ENCODE peak calls at places on chromosome 3, in nine cellular contexts. E is CD4-positive, alpha-beta T cell; W is osteocyte; Z is fibroblast of pulmonary artery; U is HFF-Myc; B is epithelial cell of esophagus; A is WERI-Rb-1; O is endothelial cell of umbilical vein; H is cardiac fibroblast. N is an unnamed sample.

GRCh38 chr3:10338591-10339369 is 17.9 kb upstream of the SEC13 start:
- DNase-seq in E (no peak), W (no peak), Z (no peak), U (no peak), B (no peak), A (no peak), O (no peak), H (no peak), N (no peak)

GRCh38 chr3:125916376-125916978 is 52.5 kb upstream of the ROPN1B start:
- DNase-seq in E (peak), W (no peak), Z (peak), U (peak), B (peak), A (no peak), O (peak), H (peak), N (peak)

GRCh38 chr3:106263556-106263955 is 394.7 kb upstream of the CBLB start:
- DNase-seq in E (no peak), W (no peak), Z (peak), U (no peak), B (no peak), A (no peak), O (no peak), H (peak), N (no peak)

GRCh38 chr3:188003188-188004171 is 150.5 kb upstream of the LPP start:
- DNase-seq in E (no peak), W (no peak), Z (no peak), U (no peak), B (peak), A (peak), O (no peak), H (no peak), N (no peak)

GRCh38 chr3:16849795-16850194 is 35.0 kb upstream of the PLCL2 start:
- DNase-seq in E (no peak), W (no peak), Z (peak), U (peak), B (peak), A (no peak), O (peak), H (peak), N (no peak)

GRCh38 chr3:185663929-185664328 is 77.8 kb downstream of the SENP2 start:
- DNase-seq in E (no peak), W (peak), Z (no peak), U (no peak), B (no peak), A (no peak), O (no peak), H (no peak), N (no peak)

GRCh38 chr3:9781978-9782575 is 10.2 kb downstream of the TADA3 start:
- DNase-seq in E (no peak), W (no peak), Z (no peak), U (no peak), B (peak), A (no peak), O (no peak), H (no peak), N (no peak)

GRCh38 chr3:73447118-73447517 is 177.6 kb downstream of the PDZRN3 start:
- DNase-seq in E (no peak), W (no peak), Z (peak), U (no peak), B (no peak), A (no peak), O (no peak), H (peak), N (no peak)

GRCh38 chr3:63951901-63952594 is 39.9 kb upstream of the SCAANT1 start:
- DNase-seq in E (no peak), W (no peak), Z (no peak), U (no peak), B (no peak), A (no peak), O (no peak), H (no peak), N (no peak)

GRCh38 chr3:52429779-52430415 is 15.0 kb downstream of the SEMA3G start:
- DNase-seq in E (no peak), W (no peak), Z (peak), U (no peak), B (no peak), A (no peak), O (peak), H (no peak), N (no peak)

GRCh38 chr3:40223856-40224255 is 85.7 kb upstream of the EIF1B start:
- DNase-seq in E (no peak), W (no peak), Z (no peak), U (no peak), B (no peak), A (no peak), O (no peak), H (no peak), N (no peak)

GRCh38 chr3:108552267-108553159 is 36.7 kb downstream of the CIP2A start:
- DNase-seq in E (no peak), W (no peak), Z (peak), U (peak), B (peak), A (no peak), O (peak), H (peak), N (no peak)

GRCh38 chr3:53222183-53222901 is 33.5 kb downstream of the TKT start:
- DNase-seq in E (no peak), W (no peak), Z (no peak), U (no peak), B (no peak), A (no peak), O (no peak), H (no peak), N (no peak)

GRCh38 chr3:64450396-64450956 is 225.2 kb upstream of the PRICKLE2 start:
- DNase-seq in E (no peak), W (no peak), Z (no peak), U (no peak), B (no peak), A (no peak), O (no peak), H (no peak), N (no peak)

GRCh38 chr3:186287723-186288122 is 74.3 kb downstream of the DGKG start:
- DNase-seq in E (no peak), W (no peak), Z (peak), U (no peak), B (peak), A (no peak), O (no peak), H (peak), N (no peak)

GRCh38 chr3:9244495-9245183 is 4.8 kb downstream of the SRGAP3 start:
- DNase-seq in E (no peak), W (no peak), Z (no peak), U (no peak), B (no peak), A (no peak), O (no peak), H (no peak), N (no peak)

GRCh38 chr3:40109641-40110490 is 199.6 kb upstream of the EIF1B start:
- DNase-seq in E (no peak), W (no peak), Z (no peak), U (no peak), B (no peak), A (no peak), O (peak), H (peak), N (peak)

GRCh38 chr3:36695769-36696137 is 68.6 kb downstream of the DCLK3 start:
- DNase-seq in E (no peak), W (no peak), Z (peak), U (no peak), B (peak), A (no peak), O (no peak), H (no peak), N (no peak)

GRCh38 chr3:186208328-186208989 is 99.6 kb upstream of the ETV5 start:
- DNase-seq in E (no peak), W (no peak), Z (no peak), U (no peak), B (no peak), A (no peak), O (no peak), H (no peak), N (no peak)

GRCh38 chr3:117526485-117527079 is 817.0 kb downstream of the TUSC7 start:
- DNase-seq in E (no peak), W (no peak), Z (peak), U (no peak), B (peak), A (peak), O (peak), H (peak), N (no peak)

GRCh38 chr3:143436231-143436930 is 316.8 kb downstream of the CHST2 start:
- DNase-seq in E (no peak), W (no peak), Z (no peak), U (no peak), B (no peak), A (no peak), O (no peak), H (peak), N (no peak)

GRCh38 chr3:161893972-161894371 is 397.4 kb downstream of the OTOL1 start:
- DNase-seq in E (no peak), W (no peak), Z (peak), U (peak), B (peak), A (no peak), O (no peak), H (peak), N (no peak)

GRCh38 chr3:179973931-179974361 is 62.8 kb downstream of the PEX5L start:
- DNase-seq in E (no peak), W (no peak), Z (no peak), U (no peak), B (no peak), A (peak), O (no peak), H (no peak), N (peak)

GRCh38 chr3:193974591-193974990 is 161.4 kb upstream of the HES1 start:
- DNase-seq in E (no peak), W (no peak), Z (no peak), U (no peak), B (no peak), A (no peak), O (no peak), H (no peak), N (no peak)

GRCh38 chr3:37944243-37944955 is 46.2 kb upstream of the VILL start:
- DNase-seq in E (no peak), W (no peak), Z (peak), U (no peak), B (no peak), A (no peak), O (peak), H (peak), N (no peak)

GRCh38 chr3:10822708-10823515 is 6.9 kb downstream of the SLC6A11 start:
- DNase-seq in E (no peak), W (no peak), Z (no peak), U (no peak), B (no peak), A (no peak), O (no peak), H (no peak), N (no peak)

GRCh38 chr3:150545419-150546225 is 674 bp downstream of the SERP1 start:
- DNase-seq in E (peak), W (peak), Z (peak), U (no peak), B (peak), A (no peak), O (peak), H (no peak), N (no peak)

GRCh38 chr3:121483290-121483689 is 62.5 kb downstream of the POLQ start:
- DNase-seq in E (no peak), W (no peak), Z (peak), U (no peak), B (peak), A (no peak), O (no peak), H (peak), N (no peak)

GRCh38 chr3:4426782-4427344 is 40.2 kb downstream of the SUMF1 start:
- DNase-seq in E (no peak), W (no peak), Z (peak), U (peak), B (peak), A (no peak), O (peak), H (peak), N (peak)

GRCh38 chr3:132785292-132785691 is 63.1 kb upstream of the NPHP3 start:
- DNase-seq in E (no peak), W (no peak), Z (no peak), U (peak), B (no peak), A (no peak), O (peak), H (no peak), N (no peak)

GRCh38 chr3:132781922-132782321 is 59.7 kb upstream of the NPHP3 start:
- DNase-seq in E (no peak), W (no peak), Z (no peak), U (no peak), B (no peak), A (no peak), O (no peak), H (no peak), N (no peak)

GRCh38 chr3:132786890-132787289 is 64.7 kb upstream of the NPHP3 start:
- DNase-seq in E (no peak), W (no peak), Z (no peak), U (no peak), B (no peak), A (no peak), O (no peak), H (no peak), N (no peak)

GRCh38 chr3:132783152-132783551 is 60.9 kb upstream of the NPHP3 start:
- DNase-seq in E (no peak), W (no peak), Z (peak), U (no peak), B (no peak), A (no peak), O (no peak), H (peak), N (no peak)

DNA sequence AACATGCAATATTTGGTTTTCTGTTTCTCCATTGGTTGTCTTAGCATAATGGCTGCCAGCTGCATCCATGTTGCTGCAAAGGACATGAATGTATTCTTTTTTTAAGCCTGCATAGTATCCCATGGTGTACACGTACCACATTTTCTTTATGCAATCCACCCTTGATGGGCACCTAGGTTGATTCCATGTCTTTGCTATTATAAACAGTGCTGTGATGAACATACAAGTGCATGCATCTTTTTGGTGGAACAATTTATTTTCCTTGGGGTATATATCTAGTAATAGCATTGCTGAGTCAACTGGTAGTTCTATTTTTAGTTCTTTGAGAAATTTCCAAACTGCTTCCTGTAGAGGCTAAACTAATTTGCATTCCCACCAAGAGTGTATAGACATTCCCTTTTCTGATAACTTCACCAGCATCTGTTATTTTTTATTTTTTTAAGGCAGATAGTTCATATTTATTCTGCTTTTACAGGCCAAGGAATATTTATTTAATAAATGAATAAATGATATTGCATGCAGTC is 62.4 kb upstream of the NPHP3 start:
- DNase-seq in E (no peak), W (no peak), Z (no peak), U (no peak), B (no peak), A (no peak), O (no peak), H (no peak), N (no peak)
- TF ChIP-seq CTCF in E (no peak), W (no peak), Z (no peak), U (no peak), B (no peak), A (no peak), O (no peak), H (no peak), N (no peak)

GRCh38 chr3:50322386-50323091 is at the start of gene HYAL2:
- DNase-seq in E (no peak), W (no peak), Z (peak), U (no peak), B (no peak), A (no peak), O (peak), H (peak), N (no peak)
- TF ChIP-seq CTCF in E (no peak), W (no peak), Z (no peak), U (no peak), B (no peak), A (no peak), O (no peak), H (no peak), N (no peak)

GRCh38 chr3:184017672-184018423 is at the start of gene ABCC5:
- DNase-seq in E (peak), W (peak), Z (peak), U (peak), B (peak), A (peak), O (peak), H (peak), N (peak)
- TF ChIP-seq CTCF in E (peak), W (peak), Z (peak), U (peak), B (no peak), A (no peak), O (no peak), H (peak), N (peak)

GRCh38 chr3:128151758-128152274 is 1.5 kb upstream of the EEFSEC start:
- DNase-seq in E (no peak), W (no peak), Z (no peak), U (no peak), B (no peak), A (no peak), O (no peak), H (no peak), N (no peak)
- TF ChIP-seq CTCF in E (no peak), W (no peak), Z (no peak), U (no peak), B (no peak), A (no peak), O (no peak), H (no peak), N (no peak)

GRCh38 chr3:41578798-41579197 is 379.5 kb downstream of the CTNNB1 start:
- DNase-seq in E (no peak), W (no peak), Z (no peak), U (no peak), B (no peak), A (no peak), O (no peak), H (no peak), N (no peak)

GRCh38 chr3:41572092-41572491 is 372.8 kb downstream of the CTNNB1 start:
- DNase-seq in E (no peak), W (no peak), Z (no peak), U (no peak), B (no peak), A (no peak), O (no peak), H (no peak), N (no peak)

GRCh38 chr3:41575754-41576153 is 376.4 kb downstream of the CTNNB1 start:
- DNase-seq in E (no peak), W (no peak), Z (no peak), U (no peak), B (no peak), A (no peak), O (no peak), H (no peak), N (no peak)

GRCh38 chr3:41573591-41573990 is 374.3 kb downstream of the CTNNB1 start:
- DNase-seq in E (no peak), W (no peak), Z (no peak), U (no peak), B (no peak), A (no peak), O (no peak), H (no peak), N (no peak)

DNA sequence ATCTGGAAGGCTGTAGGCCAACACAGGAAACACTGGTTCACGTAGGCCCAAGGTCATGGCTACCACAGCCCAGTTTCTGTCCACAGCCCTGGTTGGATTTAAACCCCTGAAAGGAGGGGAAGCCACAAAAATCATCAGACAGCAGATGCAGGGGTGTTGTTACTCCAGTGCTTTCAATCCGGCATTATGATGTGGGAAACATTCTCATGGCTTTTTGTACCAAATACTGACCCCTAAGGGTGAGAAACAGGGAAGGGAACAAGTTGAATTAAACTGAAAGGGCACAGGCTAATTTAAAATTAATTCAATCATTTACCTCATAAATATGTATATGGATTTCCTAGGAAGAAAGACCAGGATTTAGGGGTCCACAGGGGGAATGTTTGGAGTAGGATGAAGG is 375.6 kb downstream of the CTNNB1 start:
- DNase-seq in E (no peak), W (no peak), Z (peak), U (no peak), B (no peak), A (no peak), O (no peak), H (peak), N (no peak)
- TF ChIP-seq CTCF in E (no peak), W (no peak), Z (no peak), U (no peak), B (peak), A (peak), O (no peak), H (no peak), N (no peak)

GRCh38 chr3:77506384-77506783 is 466.5 kb downstream of the ROBO2 start:
- DNase-seq in E (no peak), W (no peak), Z (no peak), U (no peak), B (no peak), A (peak), O (no peak), H (no peak), N (no peak)
- TF ChIP-seq CTCF in E (no peak), W (no peak), Z (no peak), U (no peak), B (no peak), A (peak), O (no peak), H (no peak), N (no peak)

DNA sequence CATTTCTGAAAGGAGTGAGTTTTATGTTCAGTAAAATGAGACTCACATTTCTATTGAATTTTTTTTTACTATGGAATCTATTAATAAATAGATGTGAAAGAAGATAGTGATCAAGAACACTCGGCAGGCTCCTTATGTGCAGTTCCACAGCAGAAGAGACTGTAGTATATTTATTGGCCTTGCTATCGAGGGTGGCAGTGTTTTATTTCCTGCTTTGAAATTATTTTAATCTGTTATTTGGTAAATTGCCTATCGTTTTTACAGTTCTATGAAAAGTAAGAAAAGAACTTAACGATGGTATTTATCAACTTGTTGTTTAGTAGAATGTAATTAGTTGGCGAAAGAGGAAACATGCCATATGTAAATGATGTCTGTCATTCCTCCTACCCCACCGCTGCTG is 238.3 kb downstream of the NLGN1 start:
- DNase-seq in E (no peak), W (no peak), Z (no peak), U (no peak), B (no peak), A (no peak), O (no peak), H (no peak), N (no peak)
- TF ChIP-seq CTCF in E (no peak), W (no peak), Z (no peak), U (no peak), B (no peak), A (no peak), O (no peak), H (no peak), N (no peak)

GRCh38 chr3:15451468-15452113 is 24.2 kb downstream of the EAF1 start:
- DNase-seq in E (no peak), W (no peak), Z (no peak), U (no peak), B (no peak), A (no peak), O (no peak), H (no peak), N (no peak)
- TF ChIP-seq CTCF in E (no peak), W (no peak), Z (no peak), U (no peak), B (no peak), A (no peak), O (no peak), H (no peak), N (no peak)

DNA sequence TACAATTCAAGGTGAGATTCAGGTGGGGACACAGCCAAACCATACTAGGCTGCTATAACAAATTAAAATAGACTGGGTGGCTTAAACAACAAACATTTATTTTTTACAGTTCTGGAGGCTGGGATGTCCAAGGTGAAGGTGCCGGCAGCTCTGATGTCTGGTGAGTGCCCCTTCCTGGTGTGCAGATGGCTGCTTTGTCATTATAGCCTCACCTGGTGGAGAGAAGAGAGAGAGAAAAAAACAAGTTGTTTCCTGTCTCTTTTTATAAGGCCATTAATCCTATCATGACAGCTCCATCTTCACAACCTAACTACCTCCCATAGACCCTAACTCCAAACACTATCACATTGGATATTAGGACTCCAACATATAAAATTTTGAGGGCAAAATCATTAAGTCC is 279.7 kb downstream of the ZIC1 start:
- DNase-seq in E (no peak), W (no peak), Z (no peak), U (no peak), B (no peak), A (no peak), O (no peak), H (no peak), N (no peak)
- TF ChIP-seq CTCF in E (no peak), W (no peak), Z (no peak), U (no peak), B (no peak), A (no peak), O (no peak), H (no peak), N (no peak)